ENCODE peak calls at places on chromosome 1, in six cellular contexts. One of them, this sample, is unnamed.

GRCh38 chr1:91844862-91845528 is 41.0 kb downstream of the TGFBR3 start:
- DNase-seq in GM12865: no peak
- DNase-seq in thoracic aorta: peak
- DNase-seq in colonic mucosa: no peak
- DNase-seq in CD8-positive, alpha-beta T cell: no peak
- DNase-seq in fibroblast of the aortic adventitia: peak
- DNase-seq in this sample: no peak

GRCh38 chr1:25486602-25487001 is 55.9 kb downstream of the MACO1 start:
- DNase-seq in GM12865: no peak
- DNase-seq in thoracic aorta: no peak
- DNase-seq in colonic mucosa: no peak
- DNase-seq in CD8-positive, alpha-beta T cell: no peak
- DNase-seq in fibroblast of the aortic adventitia: peak
- DNase-seq in this sample: no peak

GRCh38 chr1:48099011-48099550 is 101.9 kb upstream of the TRABD2B start:
- DNase-seq in GM12865: no peak
- DNase-seq in thoracic aorta: no peak
- DNase-seq in colonic mucosa: no peak
- DNase-seq in CD8-positive, alpha-beta T cell: no peak
- DNase-seq in fibroblast of the aortic adventitia: no peak
- DNase-seq in this sample: no peak

GRCh38 chr1:155918660-155919059 is 7.5 kb upstream of the RIT1 start:
- DNase-seq in GM12865: no peak
- DNase-seq in thoracic aorta: no peak
- DNase-seq in colonic mucosa: no peak
- DNase-seq in CD8-positive, alpha-beta T cell: no peak
- DNase-seq in fibroblast of the aortic adventitia: no peak
- DNase-seq in this sample: no peak

GRCh38 chr1:76635784-76636183 is 231.5 kb upstream of the ST6GALNAC5 start:
- DNase-seq in GM12865: no peak
- DNase-seq in thoracic aorta: no peak
- DNase-seq in colonic mucosa: no peak
- DNase-seq in CD8-positive, alpha-beta T cell: no peak
- DNase-seq in fibroblast of the aortic adventitia: no peak
- DNase-seq in this sample: no peak

GRCh38 chr1:77540501-77541161 is 141.8 kb downstream of the ZZZ3 start:
- DNase-seq in GM12865: peak
- DNase-seq in thoracic aorta: no peak
- DNase-seq in colonic mucosa: no peak
- DNase-seq in CD8-positive, alpha-beta T cell: no peak
- DNase-seq in fibroblast of the aortic adventitia: peak
- DNase-seq in this sample: no peak

GRCh38 chr1:43452789-43453441 is 816 bp downstream of the HYI start:
- DNase-seq in GM12865: no peak
- DNase-seq in thoracic aorta: no peak
- DNase-seq in colonic mucosa: peak
- DNase-seq in CD8-positive, alpha-beta T cell: no peak
- DNase-seq in fibroblast of the aortic adventitia: peak
- DNase-seq in this sample: no peak

GRCh38 chr1:91013302-91013701 is 8.5 kb downstream of the ZNF644 start:
- DNase-seq in GM12865: no peak
- DNase-seq in thoracic aorta: no peak
- DNase-seq in colonic mucosa: no peak
- DNase-seq in CD8-positive, alpha-beta T cell: no peak
- DNase-seq in fibroblast of the aortic adventitia: no peak
- DNase-seq in this sample: no peak

DNA sequence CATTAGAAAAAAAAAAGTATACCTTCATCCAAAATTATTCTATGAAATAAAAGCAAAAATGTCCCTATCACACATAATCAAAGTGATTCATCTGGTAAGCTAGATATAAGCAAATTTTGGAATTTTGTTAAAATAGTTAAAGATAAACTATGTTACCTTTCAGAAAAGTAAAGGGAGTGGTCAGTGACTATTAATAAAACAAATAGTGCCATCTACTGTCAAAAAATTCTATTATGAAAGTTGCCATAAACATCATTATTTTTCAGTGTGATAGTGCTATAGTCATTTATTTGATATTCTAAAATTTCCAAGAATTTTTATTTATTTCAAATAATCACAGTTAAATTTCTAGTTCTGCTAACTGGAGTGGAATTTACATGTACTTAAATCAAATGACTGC is 803.7 kb downstream of the KCNT2 start:
- DNase-seq in GM12865: no peak
- DNase-seq in thoracic aorta: no peak
- DNase-seq in colonic mucosa: no peak
- DNase-seq in CD8-positive, alpha-beta T cell: no peak
- DNase-seq in fibroblast of the aortic adventitia: no peak
- DNase-seq in this sample: no peak
- H3K4me3 ChIP-seq in GM12865: no peak
- H3K4me3 ChIP-seq in thoracic aorta: no peak
- H3K4me3 ChIP-seq in colonic mucosa: no peak
- H3K4me3 ChIP-seq in CD8-positive, alpha-beta T cell: no peak
- H3K4me3 ChIP-seq in fibroblast of the aortic adventitia: no peak
- H3K4me3 ChIP-seq in this sample: no peak

DNA sequence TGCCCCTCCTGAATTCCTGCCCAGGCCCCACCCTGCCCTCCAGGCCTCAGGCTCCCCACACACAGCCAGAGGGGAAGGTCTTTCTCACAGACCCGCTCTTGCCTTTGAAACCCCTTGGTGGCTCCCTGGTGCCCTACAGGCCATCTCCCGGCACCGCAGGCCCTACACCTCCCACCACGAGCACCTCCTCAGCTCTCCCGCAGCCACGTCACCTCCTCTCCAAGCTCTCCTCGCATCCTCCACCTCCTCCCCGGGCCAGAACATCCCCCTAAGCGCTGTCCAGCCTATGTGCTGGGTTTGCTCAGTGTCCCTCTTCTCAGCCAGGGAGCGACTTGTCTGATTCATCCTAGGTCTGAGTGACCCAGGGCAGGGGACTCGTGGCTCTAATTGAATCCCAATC is 66.4 kb downstream of the DMRTB1 start:
- DNase-seq in GM12865: no peak
- DNase-seq in thoracic aorta: no peak
- DNase-seq in colonic mucosa: no peak
- DNase-seq in CD8-positive, alpha-beta T cell: no peak
- DNase-seq in fibroblast of the aortic adventitia: no peak
- DNase-seq in this sample: no peak
- TF ChIP-seq CTCF in GM12865: no peak
- TF ChIP-seq CTCF in thoracic aorta: no peak
- TF ChIP-seq CTCF in colonic mucosa: no peak
- TF ChIP-seq CTCF in CD8-positive, alpha-beta T cell: no peak
- TF ChIP-seq CTCF in fibroblast of the aortic adventitia: no peak
- TF ChIP-seq CTCF in this sample: no peak

GRCh38 chr1:111603979-111604378 is 15.6 kb upstream of the RAP1A start:
- DNase-seq in GM12865: peak
- DNase-seq in thoracic aorta: no peak
- DNase-seq in colonic mucosa: no peak
- DNase-seq in CD8-positive, alpha-beta T cell: peak
- DNase-seq in fibroblast of the aortic adventitia: no peak
- DNase-seq in this sample: peak

GRCh38 chr1:111604931-111605330 is 14.7 kb upstream of the RAP1A start:
- DNase-seq in GM12865: no peak
- DNase-seq in thoracic aorta: no peak
- DNase-seq in colonic mucosa: no peak
- DNase-seq in CD8-positive, alpha-beta T cell: no peak
- DNase-seq in fibroblast of the aortic adventitia: peak
- DNase-seq in this sample: no peak

GRCh38 chr1:111600886-111601386 is 18.7 kb upstream of the RAP1A start:
- DNase-seq in GM12865: peak
- DNase-seq in thoracic aorta: no peak
- DNase-seq in colonic mucosa: no peak
- DNase-seq in CD8-positive, alpha-beta T cell: no peak
- DNase-seq in fibroblast of the aortic adventitia: no peak
- DNase-seq in this sample: peak

GRCh38 chr1:111602302-111602701 is 17.3 kb upstream of the RAP1A start:
- DNase-seq in GM12865: peak
- DNase-seq in thoracic aorta: no peak
- DNase-seq in colonic mucosa: no peak
- DNase-seq in CD8-positive, alpha-beta T cell: no peak
- DNase-seq in fibroblast of the aortic adventitia: no peak
- DNase-seq in this sample: no peak

GRCh38 chr1:111602974-111603373 is 16.6 kb upstream of the RAP1A start:
- DNase-seq in GM12865: peak
- DNase-seq in thoracic aorta: no peak
- DNase-seq in colonic mucosa: no peak
- DNase-seq in CD8-positive, alpha-beta T cell: no peak
- DNase-seq in fibroblast of the aortic adventitia: no peak
- DNase-seq in this sample: no peak
- H3K4me3 ChIP-seq in GM12865: peak
- H3K4me3 ChIP-seq in thoracic aorta: no peak
- H3K4me3 ChIP-seq in colonic mucosa: no peak
- H3K4me3 ChIP-seq in CD8-positive, alpha-beta T cell: no peak
- H3K4me3 ChIP-seq in fibroblast of the aortic adventitia: no peak
- H3K4me3 ChIP-seq in this sample: no peak

DNA sequence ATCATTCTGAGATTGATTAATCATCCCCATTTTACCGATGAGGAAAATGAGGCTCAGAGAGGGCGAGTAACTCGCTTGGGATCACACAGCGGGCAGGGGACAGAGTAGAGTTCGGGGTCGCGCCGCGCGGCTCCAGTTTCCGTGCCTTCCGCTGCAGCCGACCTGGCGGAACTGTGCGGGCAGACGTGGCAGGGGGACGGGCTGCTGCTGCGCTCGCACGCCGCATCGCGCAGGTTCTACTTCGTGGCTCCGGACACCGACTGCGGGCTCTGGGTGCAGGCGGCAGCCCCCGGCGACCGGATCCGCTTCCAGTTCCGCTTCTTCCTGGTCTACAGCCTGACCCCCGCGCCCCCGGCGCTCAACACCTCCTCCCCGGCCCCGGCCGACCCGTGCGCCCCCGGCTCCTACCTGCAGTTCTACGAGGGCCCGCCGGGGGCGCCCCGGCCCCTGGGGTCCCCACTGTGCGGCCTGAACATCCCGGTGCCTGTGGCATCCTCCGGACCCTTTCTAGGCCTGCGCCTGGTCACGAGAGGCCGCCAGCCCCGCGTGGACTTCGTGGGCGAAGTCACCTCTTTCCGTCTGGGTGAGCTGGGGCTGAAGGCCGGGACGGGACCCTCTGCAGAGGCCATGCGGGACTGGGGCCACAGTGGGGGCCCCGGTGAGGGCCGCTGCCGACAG is 2.3 kb downstream of the LDLRAD2 start:
- DNase-seq in GM12865: peak
- DNase-seq in thoracic aorta: no peak
- DNase-seq in colonic mucosa: no peak
- DNase-seq in CD8-positive, alpha-beta T cell: peak
- DNase-seq in fibroblast of the aortic adventitia: no peak
- DNase-seq in this sample: peak
- TF ChIP-seq CTCF in GM12865: peak
- TF ChIP-seq CTCF in thoracic aorta: peak
- TF ChIP-seq CTCF in colonic mucosa: peak
- TF ChIP-seq CTCF in CD8-positive, alpha-beta T cell: peak
- TF ChIP-seq CTCF in fibroblast of the aortic adventitia: peak
- TF ChIP-seq CTCF in this sample: peak

DNA sequence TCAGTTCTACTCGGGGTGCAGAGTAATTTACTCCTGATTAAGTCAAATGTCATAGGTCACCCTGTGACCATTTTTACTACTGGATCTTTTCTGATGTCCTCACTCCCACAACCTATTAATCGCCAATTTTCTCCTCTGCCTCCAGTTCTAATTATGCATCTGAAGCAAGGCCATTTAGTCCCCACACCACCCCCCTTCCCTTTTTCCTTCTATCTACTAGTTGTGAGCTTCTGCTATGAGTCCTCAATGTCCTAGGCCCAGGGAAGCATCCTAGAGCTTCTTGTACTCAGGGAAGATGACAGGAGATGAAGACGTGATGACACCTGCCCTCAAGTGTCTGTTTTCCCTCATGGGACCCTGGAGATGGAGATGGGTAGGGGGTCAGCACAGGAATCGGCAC is 435.6 kb downstream of the PTPRU start:
- DNase-seq in GM12865: no peak
- DNase-seq in thoracic aorta: no peak
- DNase-seq in colonic mucosa: no peak
- DNase-seq in CD8-positive, alpha-beta T cell: no peak
- DNase-seq in fibroblast of the aortic adventitia: no peak
- DNase-seq in this sample: no peak
- H3K4me3 ChIP-seq in GM12865: no peak
- H3K4me3 ChIP-seq in thoracic aorta: no peak
- H3K4me3 ChIP-seq in colonic mucosa: no peak
- H3K4me3 ChIP-seq in CD8-positive, alpha-beta T cell: no peak
- H3K4me3 ChIP-seq in fibroblast of the aortic adventitia: no peak
- H3K4me3 ChIP-seq in this sample: no peak

GRCh38 chr1:69305621-69306020 is 262.1 kb upstream of the LRRC7 start:
- DNase-seq in GM12865: peak
- DNase-seq in thoracic aorta: no peak
- DNase-seq in colonic mucosa: no peak
- DNase-seq in CD8-positive, alpha-beta T cell: no peak
- DNase-seq in fibroblast of the aortic adventitia: no peak
- DNase-seq in this sample: no peak
- TF ChIP-seq CTCF in GM12865: peak
- TF ChIP-seq CTCF in thoracic aorta: no peak
- TF ChIP-seq CTCF in colonic mucosa: no peak
- TF ChIP-seq CTCF in CD8-positive, alpha-beta T cell: no peak
- TF ChIP-seq CTCF in fibroblast of the aortic adventitia: no peak
- TF ChIP-seq CTCF in this sample: peak

GRCh38 chr1:75630998-75631397 is 20.1 kb upstream of the SLC44A5 start:
- DNase-seq in GM12865: no peak
- DNase-seq in thoracic aorta: no peak
- DNase-seq in colonic mucosa: no peak
- DNase-seq in CD8-positive, alpha-beta T cell: no peak
- DNase-seq in fibroblast of the aortic adventitia: no peak
- DNase-seq in this sample: no peak

GRCh38 chr1:75625795-75626194 is 14.9 kb upstream of the SLC44A5 start:
- DNase-seq in GM12865: no peak
- DNase-seq in thoracic aorta: no peak
- DNase-seq in colonic mucosa: no peak
- DNase-seq in CD8-positive, alpha-beta T cell: no peak
- DNase-seq in fibroblast of the aortic adventitia: no peak
- DNase-seq in this sample: no peak

GRCh38 chr1:75632350-75632949 is 21.5 kb upstream of the SLC44A5 start:
- DNase-seq in GM12865: peak
- DNase-seq in thoracic aorta: no peak
- DNase-seq in colonic mucosa: no peak
- DNase-seq in CD8-positive, alpha-beta T cell: no peak
- DNase-seq in fibroblast of the aortic adventitia: peak
- DNase-seq in this sample: no peak

GRCh38 chr1:75630004-75630403 is 19.1 kb upstream of the SLC44A5 start:
- DNase-seq in GM12865: no peak
- DNase-seq in thoracic aorta: no peak
- DNase-seq in colonic mucosa: no peak
- DNase-seq in CD8-positive, alpha-beta T cell: no peak
- DNase-seq in fibroblast of the aortic adventitia: no peak
- DNase-seq in this sample: no peak
- H3K4me3 ChIP-seq in GM12865: no peak
- H3K4me3 ChIP-seq in thoracic aorta: no peak
- H3K4me3 ChIP-seq in colonic mucosa: no peak
- H3K4me3 ChIP-seq in CD8-positive, alpha-beta T cell: no peak
- H3K4me3 ChIP-seq in fibroblast of the aortic adventitia: no peak
- H3K4me3 ChIP-seq in this sample: no peak

DNA sequence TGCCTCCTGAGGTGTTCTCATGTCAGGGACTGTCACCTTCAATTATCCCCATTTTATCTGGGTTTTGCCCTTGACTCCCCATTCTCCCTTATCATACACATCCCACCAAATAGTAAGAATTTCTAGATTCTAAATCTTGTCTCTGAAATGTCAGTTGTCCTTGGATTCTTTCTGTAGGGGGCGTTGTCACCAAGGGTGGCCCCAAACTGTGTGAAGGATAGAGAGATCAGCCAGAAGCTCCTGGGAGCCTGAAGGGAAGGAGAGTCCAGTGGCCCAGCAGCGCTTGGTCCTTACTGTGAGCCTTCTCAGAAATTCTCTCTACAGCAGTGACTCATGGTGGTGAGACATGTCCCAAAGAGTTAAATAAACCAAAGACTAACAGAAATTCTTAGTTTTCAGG is 109.6 kb downstream of the ELAVL4 start:
- DNase-seq in GM12865: no peak
- DNase-seq in thoracic aorta: no peak
- DNase-seq in colonic mucosa: no peak
- DNase-seq in CD8-positive, alpha-beta T cell: no peak
- DNase-seq in fibroblast of the aortic adventitia: no peak
- DNase-seq in this sample: no peak
- TF ChIP-seq CTCF in GM12865: no peak
- TF ChIP-seq CTCF in thoracic aorta: no peak
- TF ChIP-seq CTCF in colonic mucosa: no peak
- TF ChIP-seq CTCF in CD8-positive, alpha-beta T cell: no peak
- TF ChIP-seq CTCF in fibroblast of the aortic adventitia: no peak
- TF ChIP-seq CTCF in this sample: no peak

This sample was measured in GM06990.